ENCODE peak calls at places on chromosomes 5 and 9, in ten cellular contexts. C, Z, Y, V, B, R, I, E, D and M are unnamed samples.

GRCh38 chr5:75681125-75681830 is 36.0 kb downstream of the POC5 start:
- DNase-seq in C (peak), Z (no peak), Y (peak), V (no peak), B (peak), R (no peak), I (no peak), E (no peak), D (no peak), M (no peak)

GRCh38 chr5:43555895-43556606 is 826 bp downstream of the PAIP1 start:
- DNase-seq in C (peak), Z (peak), Y (peak), V (peak), B (peak), R (peak), I (no peak), E (peak), D (no peak), M (peak)

GRCh38 chr5:142821733-142822487 is 51.7 kb downstream of the ARHGAP26 start:
- DNase-seq in C (peak), Z (no peak), Y (no peak), V (no peak), B (peak), R (no peak), I (peak), E (peak), D (no peak), M (no peak)

GRCh38 chr9:129868571-129869486 is 33.6 kb downstream of the USP20 start:
- DNase-seq in C (no peak), Z (no peak), Y (no peak), V (no peak), B (no peak), R (no peak), I (no peak), E (no peak), D (no peak), M (no peak)

GRCh38 chr5:90519081-90519480 is 10.3 kb downstream of the LYSMD3 start:
- DNase-seq in C (no peak), Z (no peak), Y (no peak), V (no peak), B (no peak), R (no peak), I (no peak), E (no peak), D (no peak), M (no peak)

GRCh38 chr9:126365780-126366179 is 39.2 kb downstream of the MVB12B start:
- DNase-seq in C (no peak), Z (no peak), Y (no peak), V (no peak), B (no peak), R (no peak), I (no peak), E (no peak), D (no peak), M (no peak)

GRCh38 chr9:89776795-89777194 is 172.0 kb downstream of the GADD45G start:
- DNase-seq in C (no peak), Z (no peak), Y (no peak), V (no peak), B (no peak), R (no peak), I (no peak), E (no peak), D (no peak), M (no peak)

GRCh38 chr5:78116167-78116566 is 178.3 kb downstream of the AP3B1 start:
- DNase-seq in C (no peak), Z (no peak), Y (peak), V (no peak), B (no peak), R (no peak), I (no peak), E (no peak), D (no peak), M (no peak)

GRCh38 chr5:112253478-112254250 is 165.4 kb downstream of the EPB41L4A start:
- DNase-seq in C (peak), Z (no peak), Y (no peak), V (no peak), B (peak), R (peak), I (no peak), E (no peak), D (no peak), M (no peak)

GRCh38 chr9:74795803-74796202 is 91.9 kb downstream of the TRPM6 start:
- DNase-seq in C (no peak), Z (no peak), Y (no peak), V (no peak), B (no peak), R (no peak), I (no peak), E (no peak), D (no peak), M (no peak)

GRCh38 chr5:129460121-129460950 is at the start of gene ADAMTS19:
- DNase-seq in C (peak), Z (peak), Y (peak), V (peak), B (peak), R (no peak), I (no peak), E (peak), D (no peak), M (peak)

GRCh38 chr5:147464211-147464610 is 45.7 kb downstream of the DPYSL3 start:
- DNase-seq in C (peak), Z (no peak), Y (peak), V (no peak), B (peak), R (peak), I (no peak), E (peak), D (no peak), M (no peak)
- TF ChIP-seq CTCF in C (peak), Z (peak), Y (peak), V (peak), B (peak), R (peak), I (peak), E (peak), D (no peak), M (peak)

GRCh38 chr9:88076286-88077070 is 61.8 kb downstream of the SPATA31C2 start:
- DNase-seq in C (peak), Z (peak), Y (peak), V (peak), B (peak), R (peak), I (no peak), E (peak), D (no peak), M (peak)
- TF ChIP-seq CTCF in C (no peak), Z (no peak), Y (peak), V (peak), B (no peak), R (peak), I (peak), E (no peak), D (no peak), M (peak)

DNA sequence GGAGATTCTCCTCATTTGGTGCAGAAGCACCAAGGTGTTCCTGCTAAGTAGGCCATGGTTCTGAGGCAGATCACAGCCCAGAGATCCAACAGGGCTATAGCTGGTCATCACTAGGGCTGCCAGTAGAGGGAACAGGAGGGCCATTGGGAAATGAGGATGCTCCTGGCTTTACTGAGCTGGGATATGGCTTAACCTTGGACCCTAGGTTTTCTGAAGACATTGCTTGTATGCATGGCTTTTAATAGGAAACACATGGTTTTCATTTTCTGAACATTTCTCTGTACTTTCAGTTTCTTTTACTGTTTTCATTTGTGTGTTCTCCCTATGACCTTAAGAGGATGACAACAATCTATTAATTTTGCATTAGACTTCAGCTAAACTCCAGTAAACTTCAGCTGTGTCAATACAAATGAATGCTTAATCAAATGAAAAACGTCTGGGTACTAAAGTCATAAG is at the start of gene IFNW1:
- DNase-seq in C (peak), Z (no peak), Y (no peak), V (no peak), B (no peak), R (no peak), I (no peak), E (no peak), D (no peak), M (no peak)
- TF ChIP-seq CTCF in C (peak), Z (no peak), Y (peak), V (no peak), B (peak), R (no peak), I (no peak), E (no peak), D (no peak), M (peak)

GRCh38 chr9:33131505-33132248 is 35.5 kb downstream of the B4GALT1 start:
- DNase-seq in C (no peak), Z (no peak), Y (no peak), V (no peak), B (no peak), R (no peak), I (no peak), E (no peak), D (no peak), M (no peak)
- TF ChIP-seq CTCF in C (no peak), Z (no peak), Y (no peak), V (no peak), B (no peak), R (no peak), I (no peak), E (no peak), D (no peak), M (no peak)

DNA sequence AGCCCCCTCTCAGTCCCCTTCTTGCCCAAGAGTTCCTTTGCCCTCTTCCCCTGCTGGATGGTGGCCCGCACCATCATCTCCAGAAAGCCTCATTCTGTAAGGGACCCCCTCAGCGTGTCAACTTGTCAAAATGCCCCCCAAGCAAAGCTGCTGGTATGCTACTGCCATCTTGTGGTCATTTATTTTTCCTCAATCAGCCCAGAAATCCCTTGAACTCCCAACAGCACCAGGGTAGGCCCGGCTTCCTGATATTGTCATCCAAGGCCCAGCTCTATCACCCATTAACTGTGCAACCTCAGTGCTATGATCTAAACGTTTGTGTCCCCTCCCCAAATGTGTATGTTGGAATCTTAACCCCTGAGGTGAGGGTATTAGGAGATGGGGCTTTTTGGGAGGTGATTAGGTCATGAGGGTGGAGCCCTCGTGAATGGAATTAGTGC is 53.2 kb upstream of the FBXW11 start:
- DNase-seq in C (peak), Z (no peak), Y (peak), V (no peak), B (peak), R (no peak), I (no peak), E (no peak), D (no peak), M (no peak)
- TF ChIP-seq CTCF in C (peak), Z (peak), Y (peak), V (no peak), B (peak), R (peak), I (peak), E (peak), D (no peak), M (peak)

GRCh38 chr5:115072266-115073056 is 97.2 kb downstream of the TRIM36 start:
- DNase-seq in C (no peak), Z (no peak), Y (no peak), V (peak), B (no peak), R (no peak), I (no peak), E (peak), D (no peak), M (no peak)
- TF ChIP-seq CTCF in C (no peak), Z (no peak), Y (no peak), V (no peak), B (no peak), R (no peak), I (no peak), E (no peak), D (no peak), M (no peak)

GRCh38 chr9:37364751-37365360 is 57.6 kb upstream of the GRHPR start:
- DNase-seq in C (no peak), Z (no peak), Y (no peak), V (no peak), B (no peak), R (no peak), I (no peak), E (no peak), D (no peak), M (no peak)
- TF ChIP-seq CTCF in C (peak), Z (no peak), Y (peak), V (no peak), B (peak), R (no peak), I (peak), E (no peak), D (no peak), M (peak)

GRCh38 chr5:55226934-55227737 is at the start of gene MCIDAS:
- DNase-seq in C (peak), Z (peak), Y (peak), V (peak), B (no peak), R (peak), I (no peak), E (peak), D (peak), M (peak)
- TF ChIP-seq CTCF in C (no peak), Z (peak), Y (peak), V (peak), B (no peak), R (no peak), I (no peak), E (peak), D (no peak), M (peak)

GRCh38 chr9:134438204-134438788 is 112.0 kb downstream of the RXRA start:
- DNase-seq in C (no peak), Z (no peak), Y (peak), V (no peak), B (no peak), R (no peak), I (no peak), E (no peak), D (no peak), M (no peak)
- TF ChIP-seq CTCF in C (no peak), Z (no peak), Y (peak), V (no peak), B (no peak), R (no peak), I (no peak), E (no peak), D (no peak), M (no peak)